ENCODE peak calls at places on chromosomes 11 and 22, in eight cellular contexts. One of them, this sample, is unnamed.
A peak's percentile ranks its signal among the peaks of the same experiment; 100 is the strongest.

GRCh38 chr11:19301336-19301735 is 60.6 kb upstream of the E2F8 start:
- DNase-seq in fibroblast of the conjunctiva: no peak
- DNase-seq in AML-193: no peak
- DNase-seq in activated CD4-positive, alpha-beta T cell treated with anti-CD3 and anti-CD28 coated beads, Interleukin-2, amount 50 U/mL, for 24 hours: no peak
- DNase-seq in nucleus accumbens: no peak
- DNase-seq in anterior cingulate cortex: no peak
- DNase-seq in neural crest cell: no peak
- DNase-seq in OCI-M1: no peak
- DNase-seq in this sample: no peak

GRCh38 chr11:26285593-26285992 is 46.3 kb upstream of the ANO3 start:
- DNase-seq in fibroblast of the conjunctiva: no peak
- DNase-seq in AML-193: no peak
- DNase-seq in activated CD4-positive, alpha-beta T cell treated with anti-CD3 and anti-CD28 coated beads, Interleukin-2, amount 50 U/mL, for 24 hours: no peak
- DNase-seq in nucleus accumbens: no peak
- DNase-seq in anterior cingulate cortex: no peak
- DNase-seq in neural crest cell: no peak
- DNase-seq in OCI-M1: no peak
- DNase-seq in this sample: no peak

GRCh38 chr22:49328630-49329405 is 498.9 kb downstream of the BRD1 start:
- DNase-seq in fibroblast of the conjunctiva: no peak
- DNase-seq in AML-193: no peak
- DNase-seq in activated CD4-positive, alpha-beta T cell treated with anti-CD3 and anti-CD28 coated beads, Interleukin-2, amount 50 U/mL, for 24 hours: no peak
- DNase-seq in nucleus accumbens: no peak
- DNase-seq in anterior cingulate cortex: no peak
- DNase-seq in neural crest cell: no peak
- DNase-seq in OCI-M1: no peak
- DNase-seq in this sample: no peak

GRCh38 chr11:87187930-87188329 is 150.2 kb downstream of the TMEM135 start:
- DNase-seq in fibroblast of the conjunctiva: no peak
- DNase-seq in AML-193: no peak
- DNase-seq in activated CD4-positive, alpha-beta T cell treated with anti-CD3 and anti-CD28 coated beads, Interleukin-2, amount 50 U/mL, for 24 hours: no peak
- DNase-seq in nucleus accumbens: no peak
- DNase-seq in anterior cingulate cortex: no peak
- DNase-seq in neural crest cell: no peak
- DNase-seq in OCI-M1: no peak
- DNase-seq in this sample: no peak

GRCh38 chr11:121321614-121322243 is 29.2 kb downstream of the SC5D start:
- DNase-seq in fibroblast of the conjunctiva: peak; percentile 9
- DNase-seq in AML-193: peak; percentile 70
- DNase-seq in activated CD4-positive, alpha-beta T cell treated with anti-CD3 and anti-CD28 coated beads, Interleukin-2, amount 50 U/mL, for 24 hours: no peak
- DNase-seq in nucleus accumbens: no peak
- DNase-seq in anterior cingulate cortex: peak; percentile 67
- DNase-seq in neural crest cell: no peak
- DNase-seq in OCI-M1: peak; percentile 53
- DNase-seq in this sample: peak; percentile 58

GRCh38 chr11:120336641-120337132 is 474 bp downstream of the ARHGEF12 start:
- DNase-seq in fibroblast of the conjunctiva: no peak
- DNase-seq in AML-193: no peak
- DNase-seq in activated CD4-positive, alpha-beta T cell treated with anti-CD3 and anti-CD28 coated beads, Interleukin-2, amount 50 U/mL, for 24 hours: peak; percentile 13
- DNase-seq in nucleus accumbens: no peak
- DNase-seq in anterior cingulate cortex: peak; percentile 69
- DNase-seq in neural crest cell: peak; percentile 49
- DNase-seq in OCI-M1: peak; percentile 85
- DNase-seq in this sample: no peak

GRCh38 chr11:77151804-77152513 is 23.9 kb downstream of the MYO7A start:
- DNase-seq in fibroblast of the conjunctiva: no peak
- DNase-seq in AML-193: peak; percentile 57
- DNase-seq in activated CD4-positive, alpha-beta T cell treated with anti-CD3 and anti-CD28 coated beads, Interleukin-2, amount 50 U/mL, for 24 hours: peak; percentile 19
- DNase-seq in nucleus accumbens: no peak
- DNase-seq in anterior cingulate cortex: no peak
- DNase-seq in neural crest cell: no peak
- DNase-seq in OCI-M1: peak; percentile 89
- DNase-seq in this sample: peak; percentile 91

GRCh38 chr22:42316988-42317387 is 46.5 kb upstream of the TCF20 start:
- DNase-seq in fibroblast of the conjunctiva: no peak
- DNase-seq in AML-193: no peak
- DNase-seq in activated CD4-positive, alpha-beta T cell treated with anti-CD3 and anti-CD28 coated beads, Interleukin-2, amount 50 U/mL, for 24 hours: peak; percentile 23
- DNase-seq in nucleus accumbens: no peak
- DNase-seq in anterior cingulate cortex: peak; percentile 49
- DNase-seq in neural crest cell: no peak
- DNase-seq in OCI-M1: peak; percentile 44
- DNase-seq in this sample: peak; percentile 41

GRCh38 chr22:49322861-49323622 is 504.6 kb downstream of the BRD1 start:
- DNase-seq in fibroblast of the conjunctiva: no peak
- DNase-seq in AML-193: no peak
- DNase-seq in activated CD4-positive, alpha-beta T cell treated with anti-CD3 and anti-CD28 coated beads, Interleukin-2, amount 50 U/mL, for 24 hours: no peak
- DNase-seq in nucleus accumbens: no peak
- DNase-seq in anterior cingulate cortex: no peak
- DNase-seq in neural crest cell: no peak
- DNase-seq in OCI-M1: no peak
- DNase-seq in this sample: no peak

GRCh38 chr11:46120711-46121327 is 435 bp downstream of the PHF21A start:
- DNase-seq in fibroblast of the conjunctiva: no peak
- DNase-seq in AML-193: peak; percentile 74
- DNase-seq in activated CD4-positive, alpha-beta T cell treated with anti-CD3 and anti-CD28 coated beads, Interleukin-2, amount 50 U/mL, for 24 hours: peak; percentile 11
- DNase-seq in nucleus accumbens: no peak
- DNase-seq in anterior cingulate cortex: no peak
- DNase-seq in neural crest cell: peak; percentile 34
- DNase-seq in OCI-M1: peak; percentile 87
- DNase-seq in this sample: no peak

GRCh38 chr11:62370743-62371440 is 33.6 kb downstream of the ASRGL1 start:
- DNase-seq in fibroblast of the conjunctiva: no peak
- DNase-seq in AML-193: no peak
- DNase-seq in activated CD4-positive, alpha-beta T cell treated with anti-CD3 and anti-CD28 coated beads, Interleukin-2, amount 50 U/mL, for 24 hours: no peak
- DNase-seq in nucleus accumbens: no peak
- DNase-seq in anterior cingulate cortex: no peak
- DNase-seq in neural crest cell: no peak
- DNase-seq in OCI-M1: no peak
- DNase-seq in this sample: peak; percentile 37

GRCh38 chr11:46063138-46063537 is 58.1 kb downstream of the PHF21A start:
- DNase-seq in fibroblast of the conjunctiva: no peak
- DNase-seq in AML-193: no peak
- DNase-seq in activated CD4-positive, alpha-beta T cell treated with anti-CD3 and anti-CD28 coated beads, Interleukin-2, amount 50 U/mL, for 24 hours: no peak
- DNase-seq in nucleus accumbens: no peak
- DNase-seq in anterior cingulate cortex: no peak
- DNase-seq in neural crest cell: no peak
- DNase-seq in OCI-M1: no peak
- DNase-seq in this sample: no peak

GRCh38 chr11:313787-314547 is at the start of gene IFITM1:
- DNase-seq in fibroblast of the conjunctiva: peak; percentile 53
- DNase-seq in AML-193: peak; percentile 64
- DNase-seq in activated CD4-positive, alpha-beta T cell treated with anti-CD3 and anti-CD28 coated beads, Interleukin-2, amount 50 U/mL, for 24 hours: no peak
- DNase-seq in nucleus accumbens: no peak
- DNase-seq in anterior cingulate cortex: no peak
- DNase-seq in neural crest cell: no peak
- DNase-seq in OCI-M1: peak; percentile 93
- DNase-seq in this sample: peak; percentile 89

GRCh38 chr22:26416670-26417270 is 12.3 kb upstream of the ASPHD2 start:
- DNase-seq in fibroblast of the conjunctiva: peak; percentile 35
- DNase-seq in AML-193: no peak
- DNase-seq in activated CD4-positive, alpha-beta T cell treated with anti-CD3 and anti-CD28 coated beads, Interleukin-2, amount 50 U/mL, for 24 hours: no peak
- DNase-seq in nucleus accumbens: no peak
- DNase-seq in anterior cingulate cortex: no peak
- DNase-seq in neural crest cell: no peak
- DNase-seq in OCI-M1: no peak
- DNase-seq in this sample: no peak

GRCh38 chr22:38309614-38310517 is 7.4 kb downstream of the CSNK1E start:
- DNase-seq in fibroblast of the conjunctiva: no peak
- DNase-seq in AML-193: no peak
- DNase-seq in activated CD4-positive, alpha-beta T cell treated with anti-CD3 and anti-CD28 coated beads, Interleukin-2, amount 50 U/mL, for 24 hours: no peak
- DNase-seq in nucleus accumbens: no peak
- DNase-seq in anterior cingulate cortex: peak; percentile 25
- DNase-seq in neural crest cell: no peak
- DNase-seq in OCI-M1: no peak
- DNase-seq in this sample: no peak

GRCh38 chr22:46537946-46538815 is 761 bp upstream of the CELSR1 start:
- DNase-seq in fibroblast of the conjunctiva: no peak
- DNase-seq in AML-193: no peak
- DNase-seq in activated CD4-positive, alpha-beta T cell treated with anti-CD3 and anti-CD28 coated beads, Interleukin-2, amount 50 U/mL, for 24 hours: no peak
- DNase-seq in nucleus accumbens: no peak
- DNase-seq in anterior cingulate cortex: no peak
- DNase-seq in neural crest cell: peak; percentile 49
- DNase-seq in OCI-M1: no peak
- DNase-seq in this sample: no peak

GRCh38 chr11:106091480-106092123 is 14.1 kb downstream of the AASDHPPT start:
- DNase-seq in fibroblast of the conjunctiva: peak; percentile 55
- DNase-seq in AML-193: no peak
- DNase-seq in activated CD4-positive, alpha-beta T cell treated with anti-CD3 and anti-CD28 coated beads, Interleukin-2, amount 50 U/mL, for 24 hours: peak; percentile 12
- DNase-seq in nucleus accumbens: no peak
- DNase-seq in anterior cingulate cortex: no peak
- DNase-seq in neural crest cell: no peak
- DNase-seq in OCI-M1: no peak
- DNase-seq in this sample: no peak

GRCh38 chr11:47136921-47137320 is 39.8 kb downstream of the ARFGAP2 start:
- DNase-seq in fibroblast of the conjunctiva: no peak
- DNase-seq in AML-193: no peak
- DNase-seq in activated CD4-positive, alpha-beta T cell treated with anti-CD3 and anti-CD28 coated beads, Interleukin-2, amount 50 U/mL, for 24 hours: no peak
- DNase-seq in nucleus accumbens: no peak
- DNase-seq in anterior cingulate cortex: no peak
- DNase-seq in neural crest cell: no peak
- DNase-seq in OCI-M1: no peak
- DNase-seq in this sample: no peak

GRCh38 chr11:118612378-118612777 is 5.0 kb downstream of the PHLDB1 start:
- DNase-seq in fibroblast of the conjunctiva: no peak
- DNase-seq in AML-193: no peak
- DNase-seq in activated CD4-positive, alpha-beta T cell treated with anti-CD3 and anti-CD28 coated beads, Interleukin-2, amount 50 U/mL, for 24 hours: no peak
- DNase-seq in nucleus accumbens: no peak
- DNase-seq in anterior cingulate cortex: no peak
- DNase-seq in neural crest cell: no peak
- DNase-seq in OCI-M1: no peak
- DNase-seq in this sample: no peak

GRCh38 chr11:11841121-11841604 is 609 bp upstream of the USP47 start:
- DNase-seq in fibroblast of the conjunctiva: peak; percentile 6
- DNase-seq in AML-193: peak; percentile 34
- DNase-seq in activated CD4-positive, alpha-beta T cell treated with anti-CD3 and anti-CD28 coated beads, Interleukin-2, amount 50 U/mL, for 24 hours: no peak
- DNase-seq in nucleus accumbens: no peak
- DNase-seq in anterior cingulate cortex: peak; percentile 80
- DNase-seq in neural crest cell: no peak
- DNase-seq in OCI-M1: peak; percentile 74
- DNase-seq in this sample: no peak

GRCh38 chr11:32435947-32436750 is 810 bp upstream of the WT1 start:
- DNase-seq in fibroblast of the conjunctiva: no peak
- DNase-seq in AML-193: no peak
- DNase-seq in activated CD4-positive, alpha-beta T cell treated with anti-CD3 and anti-CD28 coated beads, Interleukin-2, amount 50 U/mL, for 24 hours: no peak
- DNase-seq in nucleus accumbens: no peak
- DNase-seq in anterior cingulate cortex: no peak
- DNase-seq in neural crest cell: peak; percentile 2
- DNase-seq in OCI-M1: no peak
- DNase-seq in this sample: no peak

GRCh38 chr11:120181446-120181992 is 29.3 kb upstream of the OAF start:
- DNase-seq in fibroblast of the conjunctiva: no peak
- DNase-seq in AML-193: no peak
- DNase-seq in activated CD4-positive, alpha-beta T cell treated with anti-CD3 and anti-CD28 coated beads, Interleukin-2, amount 50 U/mL, for 24 hours: no peak
- DNase-seq in nucleus accumbens: no peak
- DNase-seq in anterior cingulate cortex: no peak
- DNase-seq in neural crest cell: no peak
- DNase-seq in OCI-M1: no peak
- DNase-seq in this sample: no peak

GRCh38 chr11:96238563-96239166 is 104.3 kb downstream of the MAML2 start:
- DNase-seq in fibroblast of the conjunctiva: no peak
- DNase-seq in AML-193: no peak
- DNase-seq in activated CD4-positive, alpha-beta T cell treated with anti-CD3 and anti-CD28 coated beads, Interleukin-2, amount 50 U/mL, for 24 hours: no peak
- DNase-seq in nucleus accumbens: no peak
- DNase-seq in anterior cingulate cortex: no peak
- DNase-seq in neural crest cell: no peak
- DNase-seq in OCI-M1: no peak
- DNase-seq in this sample: no peak

GRCh38 chr22:46942816-46943783 is 180.7 kb downstream of the TBC1D22A start:
- DNase-seq in fibroblast of the conjunctiva: no peak
- DNase-seq in AML-193: no peak
- DNase-seq in activated CD4-positive, alpha-beta T cell treated with anti-CD3 and anti-CD28 coated beads, Interleukin-2, amount 50 U/mL, for 24 hours: no peak
- DNase-seq in nucleus accumbens: no peak
- DNase-seq in anterior cingulate cortex: no peak
- DNase-seq in neural crest cell: no peak
- DNase-seq in OCI-M1: no peak
- DNase-seq in this sample: peak; percentile 65

GRCh38 chr11:12148882-12149281 is 38.5 kb downstream of the MICAL2 start:
- DNase-seq in fibroblast of the conjunctiva: no peak
- DNase-seq in AML-193: no peak
- DNase-seq in activated CD4-positive, alpha-beta T cell treated with anti-CD3 and anti-CD28 coated beads, Interleukin-2, amount 50 U/mL, for 24 hours: no peak
- DNase-seq in nucleus accumbens: no peak
- DNase-seq in anterior cingulate cortex: no peak
- DNase-seq in neural crest cell: no peak
- DNase-seq in OCI-M1: no peak
- DNase-seq in this sample: no peak

GRCh38 chr11:115161876-115162275 is 342.3 kb downstream of the CADM1 start:
- DNase-seq in fibroblast of the conjunctiva: no peak
- DNase-seq in AML-193: no peak
- DNase-seq in activated CD4-positive, alpha-beta T cell treated with anti-CD3 and anti-CD28 coated beads, Interleukin-2, amount 50 U/mL, for 24 hours: no peak
- DNase-seq in nucleus accumbens: no peak
- DNase-seq in anterior cingulate cortex: no peak
- DNase-seq in neural crest cell: no peak
- DNase-seq in OCI-M1: no peak
- DNase-seq in this sample: no peak

GRCh38 chr11:113626736-113627135 is 79.4 kb downstream of the TMPRSS5 start:
- DNase-seq in fibroblast of the conjunctiva: no peak
- DNase-seq in AML-193: no peak
- DNase-seq in activated CD4-positive, alpha-beta T cell treated with anti-CD3 and anti-CD28 coated beads, Interleukin-2, amount 50 U/mL, for 24 hours: no peak
- DNase-seq in nucleus accumbens: no peak
- DNase-seq in anterior cingulate cortex: no peak
- DNase-seq in neural crest cell: no peak
- DNase-seq in OCI-M1: peak; percentile 23
- DNase-seq in this sample: no peak

GRCh38 chr11:120235024-120235628 is 4.8 kb upstream of the POU2F3 start:
- DNase-seq in fibroblast of the conjunctiva: no peak
- DNase-seq in AML-193: no peak
- DNase-seq in activated CD4-positive, alpha-beta T cell treated with anti-CD3 and anti-CD28 coated beads, Interleukin-2, amount 50 U/mL, for 24 hours: peak; percentile 26
- DNase-seq in nucleus accumbens: no peak
- DNase-seq in anterior cingulate cortex: no peak
- DNase-seq in neural crest cell: peak; percentile 52
- DNase-seq in OCI-M1: peak; percentile 80
- DNase-seq in this sample: peak; percentile 11

GRCh38 chr11:86938900-86939880 is 16.0 kb downstream of the FZD4 start:
- DNase-seq in fibroblast of the conjunctiva: no peak
- DNase-seq in AML-193: peak; percentile 43
- DNase-seq in activated CD4-positive, alpha-beta T cell treated with anti-CD3 and anti-CD28 coated beads, Interleukin-2, amount 50 U/mL, for 24 hours: no peak
- DNase-seq in nucleus accumbens: no peak
- DNase-seq in anterior cingulate cortex: no peak
- DNase-seq in neural crest cell: no peak
- DNase-seq in OCI-M1: peak; percentile 95
- DNase-seq in this sample: peak; percentile 24

GRCh38 chr11:6259638-6260019 is at the start of gene CCKBR:
- DNase-seq in fibroblast of the conjunctiva: no peak
- DNase-seq in AML-193: no peak
- DNase-seq in activated CD4-positive, alpha-beta T cell treated with anti-CD3 and anti-CD28 coated beads, Interleukin-2, amount 50 U/mL, for 24 hours: no peak
- DNase-seq in nucleus accumbens: no peak
- DNase-seq in anterior cingulate cortex: no peak
- DNase-seq in neural crest cell: peak; percentile 9
- DNase-seq in OCI-M1: no peak
- DNase-seq in this sample: no peak

GRCh38 chr22:27420817-27421361 is 380.7 kb downstream of the MN1 start:
- DNase-seq in fibroblast of the conjunctiva: peak; percentile 88
- DNase-seq in AML-193: no peak
- DNase-seq in activated CD4-positive, alpha-beta T cell treated with anti-CD3 and anti-CD28 coated beads, Interleukin-2, amount 50 U/mL, for 24 hours: no peak
- DNase-seq in nucleus accumbens: no peak
- DNase-seq in anterior cingulate cortex: peak; percentile 51
- DNase-seq in neural crest cell: no peak
- DNase-seq in OCI-M1: no peak
- DNase-seq in this sample: no peak

GRCh38 chr22:37259540-37260029 is 15.5 kb upstream of the RAC2 start:
- DNase-seq in fibroblast of the conjunctiva: no peak
- DNase-seq in AML-193: peak; percentile 62
- DNase-seq in activated CD4-positive, alpha-beta T cell treated with anti-CD3 and anti-CD28 coated beads, Interleukin-2, amount 50 U/mL, for 24 hours: no peak
- DNase-seq in nucleus accumbens: no peak
- DNase-seq in anterior cingulate cortex: no peak
- DNase-seq in neural crest cell: peak; percentile 35
- DNase-seq in OCI-M1: peak; percentile 78
- DNase-seq in this sample: peak; percentile 47

GRCh38 chr22:50703726-50704509 is 31.3 kb downstream of the SHANK3 start:
- DNase-seq in fibroblast of the conjunctiva: no peak
- DNase-seq in AML-193: no peak
- DNase-seq in activated CD4-positive, alpha-beta T cell treated with anti-CD3 and anti-CD28 coated beads, Interleukin-2, amount 50 U/mL, for 24 hours: no peak
- DNase-seq in nucleus accumbens: no peak
- DNase-seq in anterior cingulate cortex: no peak
- DNase-seq in neural crest cell: no peak
- DNase-seq in OCI-M1: no peak
- DNase-seq in this sample: no peak